ENCODE peak calls at places on chromosomes 12 and 14, in five cellular contexts. One of them, this sample, is unnamed.

GRCh38 chr14:92190768-92191167 is 69.0 kb downstream of the CPSF2 start:
- DNase-seq in foreskin keratinocyte: no peak
- DNase-seq in CMK: no peak
- DNase-seq in spleen: no peak
- DNase-seq in GM10248: no peak
- DNase-seq in this sample: no peak

GRCh38 chr12:130775953-130776856 is 60.1 kb upstream of the RIMBP2 start:
- DNase-seq in CMK: no peak
- DNase-seq in GM10248: no peak
- DNase-seq in spleen: no peak
- DNase-seq in foreskin keratinocyte: no peak
- DNase-seq in this sample: peak; percentile 57

GRCh38 chr12:38374751-38375150 is 58.2 kb downstream of the ALG10B start:
- DNase-seq in foreskin keratinocyte: no peak
- DNase-seq in GM10248: no peak
- DNase-seq in spleen: no peak
- DNase-seq in CMK: no peak
- DNase-seq in this sample: no peak

GRCh38 chr14:98957211-98958047 is 314.6 kb downstream of the BCL11B start:
- DNase-seq in CMK: no peak
- DNase-seq in GM10248: no peak
- DNase-seq in foreskin keratinocyte: peak; percentile 72
- DNase-seq in spleen: no peak
- DNase-seq in this sample: no peak

GRCh38 chr14:56310643-56311042 is 192.4 kb downstream of the PELI2 start:
- DNase-seq in GM10248: no peak
- DNase-seq in foreskin keratinocyte: no peak
- DNase-seq in spleen: no peak
- DNase-seq in CMK: no peak
- DNase-seq in this sample: no peak

GRCh38 chr12:111842556-111843396 is 748 bp downstream of the MAPKAPK5 start:
- DNase-seq in spleen: no peak
- DNase-seq in CMK: no peak
- DNase-seq in GM10248: no peak
- DNase-seq in foreskin keratinocyte: no peak
- DNase-seq in this sample: no peak

GRCh38 chr14:55339770-55340169 is 68.5 kb downstream of the FBXO34 start:
- DNase-seq in spleen: no peak
- DNase-seq in CMK: no peak
- DNase-seq in GM10248: peak; percentile 43
- DNase-seq in foreskin keratinocyte: peak; percentile 46
- DNase-seq in this sample: no peak

GRCh38 chr12:106766393-106766826 is 8.1 kb upstream of the RIC8B start:
- DNase-seq in GM10248: no peak
- DNase-seq in foreskin keratinocyte: no peak
- DNase-seq in CMK: no peak
- DNase-seq in spleen: no peak
- DNase-seq in this sample: peak; percentile 32

GRCh38 chr12:124039276-124039675 is 66.3 kb downstream of the ZNF664 start:
- DNase-seq in CMK: no peak
- DNase-seq in spleen: no peak
- DNase-seq in GM10248: no peak
- DNase-seq in foreskin keratinocyte: no peak
- DNase-seq in this sample: peak; percentile 69

GRCh38 chr14:61754627-61755381 is 7.4 kb upstream of the SNAPC1 start:
- DNase-seq in spleen: no peak
- DNase-seq in GM10248: no peak
- DNase-seq in CMK: no peak
- DNase-seq in foreskin keratinocyte: no peak
- DNase-seq in this sample: no peak

GRCh38 chr14:99131632-99132271 is 140.2 kb downstream of the BCL11B start:
- DNase-seq in CMK: no peak
- DNase-seq in foreskin keratinocyte: no peak
- DNase-seq in spleen: peak; percentile 60
- DNase-seq in GM10248: no peak
- DNase-seq in this sample: no peak

GRCh38 chr12:104387190-104387589 is 69.6 kb upstream of the CHST11 start:
- DNase-seq in spleen: no peak
- DNase-seq in CMK: no peak
- DNase-seq in GM10248: no peak
- DNase-seq in foreskin keratinocyte: no peak
- DNase-seq in this sample: peak; percentile 29

GRCh38 chr12:47207829-47208248 is 128.1 kb upstream of the AMIGO2 start:
- DNase-seq in foreskin keratinocyte: no peak
- DNase-seq in spleen: no peak
- DNase-seq in GM10248: peak; percentile 52
- DNase-seq in CMK: no peak
- DNase-seq in this sample: no peak

GRCh38 chr12:99387661-99388060 is 259.9 kb upstream of the GARIN6 start:
- DNase-seq in GM10248: no peak
- DNase-seq in foreskin keratinocyte: no peak
- DNase-seq in spleen: no peak
- DNase-seq in CMK: no peak
- DNase-seq in this sample: no peak

GRCh38 chr14:31895206-31895605 is 181.9 kb upstream of the ARHGAP5 start:
- DNase-seq in foreskin keratinocyte: peak; percentile 78
- DNase-seq in spleen: no peak
- DNase-seq in GM10248: no peak
- DNase-seq in CMK: no peak
- DNase-seq in this sample: no peak

GRCh38 chr14:76293221-76293620 is 82.7 kb upstream of the ESRRB start:
- DNase-seq in spleen: no peak
- DNase-seq in CMK: no peak
- DNase-seq in GM10248: no peak
- DNase-seq in foreskin keratinocyte: no peak
- DNase-seq in this sample: no peak

GRCh38 chr12:119803391-119803791 is 73.7 kb downstream of the CIT start:
- DNase-seq in foreskin keratinocyte: no peak
- DNase-seq in GM10248: no peak
- DNase-seq in spleen: no peak
- DNase-seq in CMK: no peak
- DNase-seq in this sample: no peak

GRCh38 chr12:1913377-1914115 is 4.9 kb downstream of the CACNA2D4 start:
- DNase-seq in spleen: peak; percentile 57
- DNase-seq in GM10248: peak; percentile 9
- DNase-seq in foreskin keratinocyte: no peak
- DNase-seq in CMK: no peak
- DNase-seq in this sample: peak; percentile 63

GRCh38 chr12:109525279-109525585 is 47.8 kb downstream of the UBE3B start:
- DNase-seq in CMK: no peak
- DNase-seq in GM10248: no peak
- DNase-seq in spleen: no peak
- DNase-seq in foreskin keratinocyte: no peak
- DNase-seq in this sample: no peak

GRCh38 chr14:81784084-81784483 is 250.4 kb upstream of the SEL1L start:
- DNase-seq in CMK: no peak
- DNase-seq in foreskin keratinocyte: no peak
- DNase-seq in spleen: no peak
- DNase-seq in GM10248: no peak
- DNase-seq in this sample: no peak

GRCh38 chr12:117441751-117442150 is 80.3 kb upstream of the NOS1 start:
- DNase-seq in foreskin keratinocyte: no peak
- DNase-seq in GM10248: no peak
- DNase-seq in CMK: no peak
- DNase-seq in spleen: no peak
- DNase-seq in this sample: peak; percentile 97

GRCh38 chr12:26786491-26787124 is 46.4 kb downstream of the ITPR2 start:
- DNase-seq in GM10248: no peak
- DNase-seq in CMK: no peak
- DNase-seq in spleen: no peak
- DNase-seq in foreskin keratinocyte: no peak
- DNase-seq in this sample: no peak

GRCh38 chr12:88860846-88861245 is 280.6 kb upstream of the KITLG start:
- DNase-seq in spleen: no peak
- DNase-seq in CMK: no peak
- DNase-seq in foreskin keratinocyte: no peak
- DNase-seq in GM10248: no peak
- DNase-seq in this sample: no peak

GRCh38 chr12:132824053-132824452 is 4.6 kb downstream of the GOLGA3 start:
- DNase-seq in foreskin keratinocyte: no peak
- DNase-seq in CMK: no peak
- DNase-seq in spleen: no peak
- DNase-seq in GM10248: no peak
- DNase-seq in this sample: no peak

GRCh38 chr12:128267651-128268347 is 829 bp downstream of the TMEM132C start:
- DNase-seq in GM10248: no peak
- DNase-seq in CMK: no peak
- DNase-seq in spleen: no peak
- DNase-seq in foreskin keratinocyte: no peak
- DNase-seq in this sample: no peak

GRCh38 chr12:37672655-37673260 is 643.8 kb upstream of the ALG10B start:
- DNase-seq in foreskin keratinocyte: no peak
- DNase-seq in spleen: no peak
- DNase-seq in CMK: no peak
- DNase-seq in GM10248: no peak
- DNase-seq in this sample: no peak

GRCh38 chr12:71955946-71956345 is 17.3 kb downstream of the TPH2 start:
- DNase-seq in CMK: no peak
- DNase-seq in spleen: no peak
- DNase-seq in GM10248: no peak
- DNase-seq in foreskin keratinocyte: no peak
- DNase-seq in this sample: no peak

GRCh38 chr12:121804417-121805111 is 755 bp downstream of the SETD1B start:
- DNase-seq in foreskin keratinocyte: no peak
- DNase-seq in GM10248: peak; percentile 42
- DNase-seq in CMK: no peak
- DNase-seq in spleen: peak; percentile 91
- DNase-seq in this sample: no peak

GRCh38 chr12:123106640-123107359 is 44.1 kb downstream of the PITPNM2 start:
- DNase-seq in CMK: peak; percentile 83
- DNase-seq in foreskin keratinocyte: no peak
- DNase-seq in GM10248: peak; percentile 65
- DNase-seq in spleen: peak; percentile 93
- DNase-seq in this sample: no peak

GRCh38 chr14:76904100-76904739 is 78.0 kb downstream of the LRRC74A start:
- DNase-seq in spleen: no peak
- DNase-seq in CMK: no peak
- DNase-seq in GM10248: no peak
- DNase-seq in foreskin keratinocyte: no peak
- DNase-seq in this sample: no peak